ENCODE peak calls at places on chromosomes 1 and 21, in ten cellular contexts. One of them, this sample, is unnamed.
A peak's percentile ranks its signal among the peaks of the same experiment; 100 is the strongest.

GRCh38 chr1:156126701-156127534 is 12.4 kb downstream of the LMNA start:
- DNase-seq in Panc1: no peak
- DNase-seq in naive thymus-derived CD4-positive, alpha-beta T cell: peak; percentile 87
- DNase-seq in CD4-positive, CD25-positive, alpha-beta regulatory T cell: peak; percentile 53
- DNase-seq in upper lobe of left lung: peak; percentile 81
- DNase-seq in colonic mucosa: no peak
- DNase-seq in adrenal gland: peak; percentile 71
- DNase-seq in iPS DF 6.9: no peak
- DNase-seq in HepG2: no peak
- DNase-seq in mammary epithelial cell: peak; percentile 95
- DNase-seq in this sample: peak; percentile 78

GRCh38 chr1:150564051-150564991 is 15.1 kb downstream of the MCL1 start:
- DNase-seq in Panc1: no peak
- DNase-seq in naive thymus-derived CD4-positive, alpha-beta T cell: peak; percentile 46
- DNase-seq in CD4-positive, CD25-positive, alpha-beta regulatory T cell: peak; percentile 62
- DNase-seq in upper lobe of left lung: no peak
- DNase-seq in colonic mucosa: no peak
- DNase-seq in adrenal gland: no peak
- DNase-seq in iPS DF 6.9: no peak
- DNase-seq in HepG2: peak; percentile 78
- DNase-seq in mammary epithelial cell: no peak
- DNase-seq in this sample: no peak

GRCh38 chr1:29197590-29197924 is 15.9 kb upstream of the SRSF4 start:
- DNase-seq in Panc1: no peak
- DNase-seq in naive thymus-derived CD4-positive, alpha-beta T cell: peak; percentile 22
- DNase-seq in CD4-positive, CD25-positive, alpha-beta regulatory T cell: peak; percentile 41
- DNase-seq in upper lobe of left lung: no peak
- DNase-seq in colonic mucosa: peak; percentile 52
- DNase-seq in adrenal gland: no peak
- DNase-seq in iPS DF 6.9: peak; percentile 33
- DNase-seq in HepG2: peak; percentile 60
- DNase-seq in mammary epithelial cell: peak; percentile 36
- DNase-seq in this sample: no peak

GRCh38 chr1:18629659-18630510 is 761 bp upstream of the PAX7 start:
- DNase-seq in Panc1: no peak
- DNase-seq in naive thymus-derived CD4-positive, alpha-beta T cell: no peak
- DNase-seq in CD4-positive, CD25-positive, alpha-beta regulatory T cell: no peak
- DNase-seq in upper lobe of left lung: peak; percentile 49
- DNase-seq in colonic mucosa: no peak
- DNase-seq in adrenal gland: no peak
- DNase-seq in iPS DF 6.9: no peak
- DNase-seq in HepG2: no peak
- DNase-seq in mammary epithelial cell: no peak
- DNase-seq in this sample: no peak

GRCh38 chr1:165495811-165496143 is 48.0 kb upstream of the LRRC52 start:
- DNase-seq in Panc1: no peak
- DNase-seq in naive thymus-derived CD4-positive, alpha-beta T cell: no peak
- DNase-seq in CD4-positive, CD25-positive, alpha-beta regulatory T cell: no peak
- DNase-seq in upper lobe of left lung: no peak
- DNase-seq in colonic mucosa: no peak
- DNase-seq in adrenal gland: no peak
- DNase-seq in iPS DF 6.9: no peak
- DNase-seq in HepG2: no peak
- DNase-seq in mammary epithelial cell: no peak
- DNase-seq in this sample: no peak

GRCh38 chr1:231866392-231867331 is 240.1 kb downstream of the DISC1 start:
- DNase-seq in Panc1: peak; percentile 35
- DNase-seq in naive thymus-derived CD4-positive, alpha-beta T cell: peak; percentile 24
- DNase-seq in CD4-positive, CD25-positive, alpha-beta regulatory T cell: peak; percentile 52
- DNase-seq in upper lobe of left lung: no peak
- DNase-seq in colonic mucosa: peak; percentile 54
- DNase-seq in adrenal gland: peak; percentile 45
- DNase-seq in iPS DF 6.9: peak; percentile 50
- DNase-seq in HepG2: peak; percentile 36
- DNase-seq in mammary epithelial cell: peak; percentile 17
- DNase-seq in this sample: no peak

GRCh38 chr1:209456878-209457277 is 126.6 kb upstream of the CAMK1G start:
- DNase-seq in Panc1: no peak
- DNase-seq in naive thymus-derived CD4-positive, alpha-beta T cell: no peak
- DNase-seq in CD4-positive, CD25-positive, alpha-beta regulatory T cell: no peak
- DNase-seq in upper lobe of left lung: no peak
- DNase-seq in colonic mucosa: no peak
- DNase-seq in adrenal gland: no peak
- DNase-seq in iPS DF 6.9: no peak
- DNase-seq in HepG2: no peak
- DNase-seq in mammary epithelial cell: no peak
- DNase-seq in this sample: no peak

GRCh38 chr1:150960646-150961045 is 14.0 kb downstream of the CERS2 start:
- DNase-seq in Panc1: no peak
- DNase-seq in naive thymus-derived CD4-positive, alpha-beta T cell: no peak
- DNase-seq in CD4-positive, CD25-positive, alpha-beta regulatory T cell: no peak
- DNase-seq in upper lobe of left lung: no peak
- DNase-seq in colonic mucosa: no peak
- DNase-seq in adrenal gland: no peak
- DNase-seq in iPS DF 6.9: no peak
- DNase-seq in HepG2: no peak
- DNase-seq in mammary epithelial cell: no peak
- DNase-seq in this sample: no peak

GRCh38 chr1:230392920-230393521 is 33.1 kb downstream of the PGBD5 start:
- DNase-seq in Panc1: no peak
- DNase-seq in naive thymus-derived CD4-positive, alpha-beta T cell: no peak
- DNase-seq in CD4-positive, CD25-positive, alpha-beta regulatory T cell: no peak
- DNase-seq in upper lobe of left lung: no peak
- DNase-seq in colonic mucosa: no peak
- DNase-seq in adrenal gland: no peak
- DNase-seq in iPS DF 6.9: no peak
- DNase-seq in HepG2: no peak
- DNase-seq in mammary epithelial cell: no peak
- DNase-seq in this sample: no peak

GRCh38 chr1:231986631-231987291 is 360.2 kb downstream of the DISC1 start:
- DNase-seq in Panc1: no peak
- DNase-seq in naive thymus-derived CD4-positive, alpha-beta T cell: no peak
- DNase-seq in CD4-positive, CD25-positive, alpha-beta regulatory T cell: no peak
- DNase-seq in upper lobe of left lung: no peak
- DNase-seq in colonic mucosa: no peak
- DNase-seq in adrenal gland: no peak
- DNase-seq in iPS DF 6.9: no peak
- DNase-seq in HepG2: no peak
- DNase-seq in mammary epithelial cell: peak; percentile 19
- DNase-seq in this sample: no peak

GRCh38 chr1:205396972-205397616 is 24.8 kb downstream of the LEMD1 start:
- DNase-seq in Panc1: peak; percentile 32
- DNase-seq in naive thymus-derived CD4-positive, alpha-beta T cell: no peak
- DNase-seq in CD4-positive, CD25-positive, alpha-beta regulatory T cell: peak; percentile 28
- DNase-seq in upper lobe of left lung: no peak
- DNase-seq in colonic mucosa: peak; percentile 28
- DNase-seq in adrenal gland: peak; percentile 33
- DNase-seq in iPS DF 6.9: peak; percentile 66
- DNase-seq in HepG2: peak; percentile 64
- DNase-seq in mammary epithelial cell: peak; percentile 52
- DNase-seq in this sample: no peak

GRCh38 chr21:42349420-42350075 is 1.2 kb downstream of the TFF2 start:
- DNase-seq in Panc1: no peak
- DNase-seq in naive thymus-derived CD4-positive, alpha-beta T cell: no peak
- DNase-seq in CD4-positive, CD25-positive, alpha-beta regulatory T cell: no peak
- DNase-seq in upper lobe of left lung: no peak
- DNase-seq in colonic mucosa: no peak
- DNase-seq in adrenal gland: no peak
- DNase-seq in iPS DF 6.9: no peak
- DNase-seq in HepG2: no peak
- DNase-seq in mammary epithelial cell: no peak
- DNase-seq in this sample: no peak

GRCh38 chr21:37742532-37742931 is 173.7 kb downstream of the KCNJ6 start:
- DNase-seq in Panc1: no peak
- DNase-seq in naive thymus-derived CD4-positive, alpha-beta T cell: no peak
- DNase-seq in CD4-positive, CD25-positive, alpha-beta regulatory T cell: no peak
- DNase-seq in upper lobe of left lung: no peak
- DNase-seq in colonic mucosa: no peak
- DNase-seq in adrenal gland: no peak
- DNase-seq in iPS DF 6.9: no peak
- DNase-seq in HepG2: no peak
- DNase-seq in mammary epithelial cell: peak; percentile 25
- DNase-seq in this sample: no peak

GRCh38 chr1:69263982-69264381 is 303.7 kb upstream of the LRRC7 start:
- DNase-seq in Panc1: no peak
- DNase-seq in naive thymus-derived CD4-positive, alpha-beta T cell: no peak
- DNase-seq in CD4-positive, CD25-positive, alpha-beta regulatory T cell: no peak
- DNase-seq in upper lobe of left lung: no peak
- DNase-seq in colonic mucosa: no peak
- DNase-seq in adrenal gland: peak; percentile 14
- DNase-seq in iPS DF 6.9: no peak
- DNase-seq in HepG2: no peak
- DNase-seq in mammary epithelial cell: no peak
- DNase-seq in this sample: no peak

GRCh38 chr1:169689395-169689794 is 22.0 kb downstream of the SELL start:
- DNase-seq in Panc1: no peak
- DNase-seq in naive thymus-derived CD4-positive, alpha-beta T cell: no peak
- DNase-seq in CD4-positive, CD25-positive, alpha-beta regulatory T cell: no peak
- DNase-seq in upper lobe of left lung: no peak
- DNase-seq in colonic mucosa: no peak
- DNase-seq in adrenal gland: no peak
- DNase-seq in iPS DF 6.9: no peak
- DNase-seq in HepG2: no peak
- DNase-seq in mammary epithelial cell: no peak
- DNase-seq in this sample: no peak
- H3K27me3 ChIP-seq in Panc1: no peaks in the 10 kb centered on the region
- H3K27me3 ChIP-seq in naive thymus-derived CD4-positive, alpha-beta T cell: no peaks in the 10 kb centered on the region
- H3K27me3 ChIP-seq in CD4-positive, CD25-positive, alpha-beta regulatory T cell: no peaks in the 10 kb centered on the region
- H3K27me3 ChIP-seq in upper lobe of left lung: no peaks in the 10 kb centered on the region
- H3K27me3 ChIP-seq in colonic mucosa: no peaks in the 10 kb centered on the region
- H3K27me3 ChIP-seq in adrenal gland: no peaks in the 10 kb centered on the region
- H3K27me3 ChIP-seq in iPS DF 6.9: peaks cover 16% of the 10 kb centered on the region
- H3K27me3 ChIP-seq in HepG2: no peaks in the 10 kb centered on the region
- H3K27me3 ChIP-seq in mammary epithelial cell: no peaks in the 10 kb centered on the region
- H3K27me3 ChIP-seq in this sample: no peaks in the 10 kb centered on the region

GRCh38 chr1:10738125-10738746 is 58.2 kb downstream of the CASZ1 start:
- DNase-seq in Panc1: no peak
- DNase-seq in naive thymus-derived CD4-positive, alpha-beta T cell: no peak
- DNase-seq in CD4-positive, CD25-positive, alpha-beta regulatory T cell: no peak
- DNase-seq in upper lobe of left lung: no peak
- DNase-seq in colonic mucosa: peak; percentile 80
- DNase-seq in adrenal gland: no peak
- DNase-seq in iPS DF 6.9: no peak
- DNase-seq in HepG2: no peak
- DNase-seq in mammary epithelial cell: no peak
- DNase-seq in this sample: no peak
- H3K4me3 ChIP-seq in Panc1: no peak overlapping the region
- H3K4me3 ChIP-seq in naive thymus-derived CD4-positive, alpha-beta T cell: no peak overlapping the region
- H3K4me3 ChIP-seq in CD4-positive, CD25-positive, alpha-beta regulatory T cell: no peak overlapping the region
- H3K4me3 ChIP-seq in upper lobe of left lung: no peak overlapping the region
- H3K4me3 ChIP-seq in colonic mucosa: no peak overlapping the region
- H3K4me3 ChIP-seq in adrenal gland: no peak overlapping the region
- H3K4me3 ChIP-seq in iPS DF 6.9: no peak overlapping the region
- H3K4me3 ChIP-seq in HepG2: no peak overlapping the region
- H3K4me3 ChIP-seq in mammary epithelial cell: no peak overlapping the region
- H3K4me3 ChIP-seq in this sample: no peak overlapping the region

DNA sequence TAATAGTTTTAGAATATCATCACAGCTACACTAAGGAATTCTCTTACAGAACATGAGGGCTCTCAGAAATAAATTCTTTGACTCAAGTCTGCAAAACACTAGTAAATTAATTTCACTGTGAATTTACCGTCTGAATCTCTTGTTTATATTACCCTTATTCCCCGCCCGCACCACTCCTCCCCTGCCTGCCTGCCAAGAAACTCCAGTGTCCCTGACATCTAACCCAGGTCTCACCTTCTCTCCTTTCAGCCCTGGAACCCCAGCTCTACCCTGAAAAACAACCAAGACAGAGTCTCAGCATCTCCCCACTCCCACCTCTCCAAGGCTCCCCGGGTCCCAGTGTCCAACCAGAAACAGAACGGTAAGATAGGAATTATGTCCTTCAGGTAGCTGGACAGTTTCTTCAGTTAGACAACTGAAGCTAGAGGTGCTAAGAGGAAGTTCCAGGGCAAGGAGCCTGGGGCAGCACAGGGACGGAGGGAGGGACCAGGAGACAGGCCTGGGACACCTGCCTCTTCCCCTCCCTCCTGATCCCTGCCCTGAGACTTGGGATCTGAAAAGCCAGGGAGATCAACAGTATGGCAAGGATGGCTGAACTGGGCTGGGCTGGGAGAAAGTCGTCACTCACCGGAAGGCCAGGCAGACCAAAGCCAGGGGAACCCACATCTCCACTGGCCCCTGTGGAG is 15.4 kb downstream of the COL16A1 start:
- DNase-seq in Panc1: no peak
- DNase-seq in naive thymus-derived CD4-positive, alpha-beta T cell: no peak
- DNase-seq in CD4-positive, CD25-positive, alpha-beta regulatory T cell: no peak
- DNase-seq in upper lobe of left lung: no peak
- DNase-seq in colonic mucosa: no peak
- DNase-seq in adrenal gland: no peak
- DNase-seq in iPS DF 6.9: no peak
- DNase-seq in HepG2: no peak
- DNase-seq in mammary epithelial cell: no peak
- DNase-seq in this sample: no peak
- H3K27ac ChIP-seq in Panc1: no peak overlapping the region
- H3K27ac ChIP-seq in naive thymus-derived CD4-positive, alpha-beta T cell: no peak overlapping the region
- H3K27ac ChIP-seq in CD4-positive, CD25-positive, alpha-beta regulatory T cell: no peak overlapping the region
- H3K27ac ChIP-seq in upper lobe of left lung: no peak overlapping the region
- H3K27ac ChIP-seq in colonic mucosa: no peak overlapping the region
- H3K27ac ChIP-seq in adrenal gland: no peak overlapping the region
- H3K27ac ChIP-seq in iPS DF 6.9: no peak overlapping the region
- H3K27ac ChIP-seq in HepG2: no peak overlapping the region
- H3K27ac ChIP-seq in mammary epithelial cell: no peak overlapping the region
- H3K27ac ChIP-seq in this sample: peak overlapping the region; percentile 61

GRCh38 chr1:171207377-171207776 is 22.3 kb downstream of the FMO2 start:
- DNase-seq in Panc1: no peak
- DNase-seq in naive thymus-derived CD4-positive, alpha-beta T cell: no peak
- DNase-seq in CD4-positive, CD25-positive, alpha-beta regulatory T cell: no peak
- DNase-seq in upper lobe of left lung: no peak
- DNase-seq in colonic mucosa: no peak
- DNase-seq in adrenal gland: no peak
- DNase-seq in iPS DF 6.9: no peak
- DNase-seq in HepG2: no peak
- DNase-seq in mammary epithelial cell: no peak
- DNase-seq in this sample: no peak
- H3K27me3 ChIP-seq in Panc1: no peaks in the 10 kb centered on the region
- H3K27me3 ChIP-seq in naive thymus-derived CD4-positive, alpha-beta T cell: no peaks in the 10 kb centered on the region
- H3K27me3 ChIP-seq in CD4-positive, CD25-positive, alpha-beta regulatory T cell: peaks cover 14% of the 10 kb centered on the region
- H3K27me3 ChIP-seq in upper lobe of left lung: no peaks in the 10 kb centered on the region
- H3K27me3 ChIP-seq in colonic mucosa: no peaks in the 10 kb centered on the region
- H3K27me3 ChIP-seq in adrenal gland: no peaks in the 10 kb centered on the region
- H3K27me3 ChIP-seq in iPS DF 6.9: no peaks in the 10 kb centered on the region
- H3K27me3 ChIP-seq in HepG2: no peaks in the 10 kb centered on the region
- H3K27me3 ChIP-seq in mammary epithelial cell: no peaks in the 10 kb centered on the region
- H3K27me3 ChIP-seq in this sample: no peaks in the 10 kb centered on the region

DNA sequence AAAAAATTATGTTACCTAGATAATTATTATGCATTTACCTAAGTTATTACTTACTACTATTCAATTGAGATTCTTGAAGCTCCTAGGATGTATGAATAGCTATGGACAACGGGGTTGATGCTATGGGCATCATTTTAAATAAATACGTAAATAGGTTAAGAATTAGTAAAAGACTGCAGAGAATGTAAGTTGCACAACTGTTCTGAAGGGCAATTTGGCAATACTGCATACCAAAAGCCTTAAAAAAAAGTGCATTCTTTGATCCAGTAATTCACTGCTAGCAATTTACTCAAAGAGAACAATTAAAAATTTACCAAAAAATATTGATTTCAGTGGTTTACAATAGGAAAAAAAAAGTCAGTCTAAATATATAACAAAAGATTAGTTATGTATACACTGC is 3.5 kb downstream of the ARPC5 start:
- DNase-seq in Panc1: no peak
- DNase-seq in naive thymus-derived CD4-positive, alpha-beta T cell: no peak
- DNase-seq in CD4-positive, CD25-positive, alpha-beta regulatory T cell: no peak
- DNase-seq in upper lobe of left lung: no peak
- DNase-seq in colonic mucosa: no peak
- DNase-seq in adrenal gland: no peak
- DNase-seq in iPS DF 6.9: no peak
- DNase-seq in HepG2: peak; percentile 44
- DNase-seq in mammary epithelial cell: no peak
- DNase-seq in this sample: no peak
- H3K4me3 ChIP-seq in Panc1: no peak overlapping the region
- H3K4me3 ChIP-seq in naive thymus-derived CD4-positive, alpha-beta T cell: no peak overlapping the region
- H3K4me3 ChIP-seq in CD4-positive, CD25-positive, alpha-beta regulatory T cell: peak overlapping the region; percentile 91
- H3K4me3 ChIP-seq in upper lobe of left lung: peak overlapping the region; percentile 92
- H3K4me3 ChIP-seq in colonic mucosa: no peak overlapping the region
- H3K4me3 ChIP-seq in adrenal gland: no peak overlapping the region
- H3K4me3 ChIP-seq in iPS DF 6.9: no peak overlapping the region
- H3K4me3 ChIP-seq in HepG2: peak overlapping the region; percentile 25
- H3K4me3 ChIP-seq in mammary epithelial cell: peak overlapping the region; percentile 95
- H3K4me3 ChIP-seq in this sample: peak overlapping the region; percentile 87